ENCODE peak calls at places on chromosomes 4 and X, in five cellular contexts. C is AG09319, A is body of pancreas, Z is astrocyte, U is bronchial epithelial cell. H is an unnamed sample.

GRCh38 chr4:79763486-79764075 is 309.4 kb downstream of the ANTXR2 start:
- DNase-seq in A (no peak), Z (no peak), C (no peak), U (no peak), H (no peak)

GRCh38 chr4:104728380-104729122 is 233.9 kb upstream of the CXXC4 start:
- DNase-seq in U (peak), Z (peak), C (no peak), A (peak), H (peak)

GRCh38 chr4:187294861-187295260 is 571.2 kb upstream of the FAT1 start:
- DNase-seq in A (no peak), C (no peak), U (peak), Z (no peak), H (peak)

GRCh38 chr4:183129675-183130074 is 30.6 kb downstream of the WWC2 start:
- DNase-seq in A (no peak), C (no peak), U (no peak), Z (no peak), H (no peak)

GRCh38 chr4:169115897-169116254 is 105.8 kb upstream of the CBR4 start:
- DNase-seq in Z (peak), U (peak), A (peak), C (peak), H (no peak)

GRCh38 chr4:129111919-129112318 is 16.0 kb downstream of the C4orf33 start:
- DNase-seq in A (no peak), U (no peak), Z (no peak), C (no peak), H (no peak)

GRCh38 chr4:181701911-181702310 is 541.3 kb upstream of the TENM3 start:
- DNase-seq in A (no peak), Z (no peak), U (no peak), C (no peak), H (no peak)

GRCh38 chr4:179196511-179196910 is 1754.3 kb upstream of the AGA start:
- DNase-seq in C (no peak), A (no peak), Z (peak), U (no peak), H (no peak)

GRCh38 chr4:1792832-1793495 is at the start of gene FGFR3:
- DNase-seq in C (no peak), A (peak), U (no peak), Z (no peak), H (no peak)

GRCh38 chr4:79645942-79646341 is 237.9 kb upstream of the GK2 start:
- DNase-seq in C (no peak), U (no peak), A (no peak), Z (no peak), H (no peak)

GRCh38 chrX:9339603-9340569 is 125.0 kb upstream of the TBL1X start:
- DNase-seq in U (no peak), C (no peak), A (no peak), Z (no peak), H (no peak)

GRCh38 chr4:72997409-72997808 is 72.1 kb downstream of the COX18 start:
- DNase-seq in Z (peak), C (no peak), A (no peak), U (peak), H (no peak)

GRCh38 chr4:138898282-138898681 is 117.3 kb upstream of the NOCT start:
- DNase-seq in A (no peak), Z (peak), U (peak), C (no peak), H (no peak)

GRCh38 chrX:51395807-51396728 is 63.4 kb downstream of the NUDT10 start:
- DNase-seq in C (no peak), Z (no peak), U (no peak), A (peak), H (no peak)

GRCh38 chr4:71189471-71189870 is 149.3 kb upstream of the SLC4A4 start:
- DNase-seq in U (peak), A (no peak), Z (peak), C (no peak), H (peak)

GRCh38 chr4:182916483-182917181 is 554 bp downstream of the DCTD start:
- DNase-seq in A (peak), U (peak), Z (peak), C (no peak), H (no peak)

GRCh38 chrX:49155243-49155899 is 7.2 kb upstream of the MAGIX start:
- DNase-seq in U (peak), Z (peak), A (peak), C (no peak), H (peak)

GRCh38 chrX:139382529-139382928 is 148.0 kb upstream of the F9 start:
- DNase-seq in U (no peak), A (no peak), Z (no peak), C (no peak), H (no peak)

GRCh38 chr4:183596056-183596757 is 62.8 kb downstream of the RWDD4 start:
- DNase-seq in U (peak), A (no peak), C (no peak), Z (no peak), H (peak)

GRCh38 chr4:26238782-26239647 is 81.8 kb upstream of the RBPJ start:
- DNase-seq in U (no peak), Z (peak), C (peak), A (peak), H (peak)

GRCh38 chr4:124641715-124642380 is 70.7 kb downstream of the ANKRD50 start:
- DNase-seq in Z (peak), U (peak), A (peak), C (peak), H (no peak)

GRCh38 chrX:12702509-12703091 is 88.6 kb upstream of the PRPS2 start:
- DNase-seq in C (no peak), A (peak), U (peak), Z (no peak), H (no peak)
- TF ChIP-seq CTCF in C (peak), A (no peak), U (peak), Z (peak), H (peak)

DNA sequence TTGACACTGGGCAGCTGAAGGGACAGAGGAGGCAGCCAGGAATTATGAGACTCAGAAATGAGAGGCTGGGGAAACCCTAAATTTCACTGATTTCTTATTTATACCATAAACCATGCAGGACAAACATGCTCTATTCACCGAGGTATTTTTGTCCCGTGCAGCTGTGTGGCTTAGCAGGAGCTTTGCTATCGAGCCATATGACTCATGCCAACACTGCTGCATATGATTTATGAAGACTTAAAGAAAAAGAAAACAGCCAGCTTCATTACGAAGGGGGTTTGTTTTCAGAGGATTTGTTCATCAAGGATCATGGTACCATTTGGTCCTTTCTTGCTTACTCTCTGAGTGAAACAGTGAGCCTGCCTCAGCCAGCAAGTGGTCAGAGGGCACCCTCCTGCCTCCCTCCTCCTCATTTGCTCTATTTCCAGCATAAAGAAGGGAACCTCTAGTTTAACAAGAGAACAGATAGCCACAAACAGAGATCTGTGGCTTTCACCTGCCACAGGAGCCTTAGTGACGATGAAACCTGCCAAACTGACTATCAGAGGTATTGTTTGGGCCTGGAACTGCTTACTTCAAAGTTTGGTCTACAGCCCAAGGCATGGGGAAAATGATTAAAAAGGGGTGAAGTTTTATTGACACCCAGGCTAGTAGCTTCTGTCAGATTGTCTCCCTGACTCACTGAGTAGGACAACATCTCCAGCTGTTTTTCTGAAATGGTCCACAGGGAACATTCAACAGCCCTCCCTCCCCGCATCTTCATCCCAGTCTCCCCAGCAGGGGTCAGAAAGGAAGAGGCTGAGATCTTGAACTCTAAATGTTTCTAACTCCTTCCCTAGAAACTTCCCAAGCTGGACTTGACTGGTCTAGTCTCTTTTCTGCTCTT is 80.1 kb upstream of the MAML3 start:
- DNase-seq in C (no peak), A (no peak), U (no peak), Z (peak), H (no peak)
- TF ChIP-seq CTCF in C (no peak), A (no peak), U (no peak), Z (no peak), H (no peak)

DNA sequence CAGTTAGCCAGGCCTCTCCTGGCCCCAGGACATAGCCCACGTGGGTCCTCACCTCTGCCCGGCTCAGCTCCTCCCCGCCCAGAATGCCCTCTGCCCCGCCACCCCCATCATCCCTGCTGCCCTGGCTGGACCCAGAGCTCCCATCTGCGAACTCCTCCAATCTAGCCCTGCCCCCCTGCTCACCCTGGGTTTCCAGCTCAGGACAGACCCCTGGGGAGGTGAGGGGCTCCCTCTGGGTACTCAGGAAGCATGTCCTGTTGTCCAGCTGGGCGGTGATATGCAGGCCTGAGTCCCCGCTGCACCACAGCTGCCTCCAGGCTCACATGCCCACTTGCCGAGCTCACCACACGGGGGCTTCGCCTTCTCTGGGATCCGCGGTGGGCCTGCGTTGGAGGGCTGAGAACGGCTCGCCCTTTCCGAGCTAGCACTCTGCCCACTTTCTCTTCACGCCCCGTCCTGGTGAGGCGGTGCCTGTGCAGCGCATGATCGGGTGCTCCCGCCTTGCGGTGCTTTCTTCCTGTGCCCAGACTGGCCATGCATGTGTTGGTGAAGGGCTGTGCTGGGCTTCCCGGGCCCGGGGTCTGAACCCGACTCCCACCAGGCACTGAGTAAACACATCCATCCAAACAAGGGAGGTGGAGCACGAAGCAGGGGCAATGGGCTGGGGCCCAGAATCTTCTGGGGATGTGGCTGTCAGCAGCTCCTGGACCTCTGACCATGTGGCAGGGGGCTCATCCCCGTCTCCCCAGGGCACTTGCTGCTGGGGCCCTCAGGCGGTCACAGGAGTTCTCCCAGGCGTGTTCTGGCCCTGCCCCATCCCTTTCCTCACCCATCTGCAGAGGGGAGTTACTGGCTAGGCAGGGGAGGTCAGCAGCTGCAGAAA is 74.3 kb downstream of the RGS12 start:
- DNase-seq in C (no peak), U (no peak), Z (no peak), A (no peak), H (no peak)
- TF ChIP-seq CTCF in C (no peak), U (no peak), Z (no peak), A (no peak), H (no peak)

GRCh38 chrX:30620125-30620524 is 33.1 kb upstream of the GK start:
- DNase-seq in A (no peak), Z (peak), U (no peak), C (no peak), H (no peak)

GRCh38 chrX:30622361-30622760 is 30.9 kb upstream of the GK start:
- DNase-seq in A (no peak), C (no peak), Z (no peak), U (no peak), H (no peak)

GRCh38 chrX:30615229-30615628 is 37.7 kb upstream of the TASL start:
- DNase-seq in C (no peak), Z (peak), A (no peak), U (peak), H (no peak)

GRCh38 chrX:30620980-30621716 is 32.1 kb upstream of the GK start:
- DNase-seq in A (peak), U (peak), Z (peak), C (peak), H (no peak)

GRCh38 chrX:30618160-30618765 is 35.0 kb upstream of the GK start:
- DNase-seq in U (peak), A (no peak), C (no peak), Z (no peak), H (no peak)
- TF ChIP-seq CTCF in U (no peak), A (no peak), C (no peak), Z (no peak), H (peak)

GRCh38 chr4:89044147-89044900 is 12.7 kb downstream of the FAM13A start:
- DNase-seq in U (no peak), Z (no peak), C (no peak), A (no peak), H (no peak)

GRCh38 chr4:89036535-89036934 is 20.4 kb downstream of the FAM13A start:
- DNase-seq in A (no peak), C (no peak), U (no peak), Z (no peak), H (no peak)

GRCh38 chr4:89039735-89040338 is 17.1 kb downstream of the FAM13A start:
- DNase-seq in U (no peak), A (no peak), Z (no peak), C (no peak), H (no peak)
- TF ChIP-seq CTCF in U (no peak), A (no peak), Z (no peak), C (no peak), H (no peak)

DNA sequence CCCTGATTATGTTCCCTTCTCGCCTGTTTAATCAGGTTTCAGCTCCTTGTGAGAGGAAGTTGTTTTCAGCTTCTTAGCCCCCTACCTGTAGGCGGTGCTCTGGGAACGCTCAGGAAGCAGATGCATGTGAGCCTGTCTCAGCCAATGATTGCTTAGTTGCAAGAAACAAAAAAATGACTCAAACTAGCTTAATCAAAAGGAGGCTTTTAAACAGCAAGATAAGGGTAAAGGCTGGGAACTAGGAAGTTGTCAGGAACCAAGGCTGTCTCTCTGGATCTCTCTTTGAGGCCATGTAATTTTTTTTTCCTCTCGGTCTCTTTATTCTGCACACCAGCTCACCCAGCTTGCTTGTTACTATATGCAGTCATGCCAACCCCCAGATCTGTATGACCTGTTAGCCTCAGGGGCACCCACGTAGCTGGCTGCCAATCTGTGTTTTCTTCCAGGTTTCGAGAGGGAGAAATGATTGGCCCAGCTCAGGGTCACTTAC is 109.1 kb downstream of the PTTG2 start:
- DNase-seq in C (no peak), A (peak), Z (peak), U (peak), H (no peak)
- TF ChIP-seq CTCF in C (peak), A (peak), Z (peak), U (peak), H (peak)

DNA sequence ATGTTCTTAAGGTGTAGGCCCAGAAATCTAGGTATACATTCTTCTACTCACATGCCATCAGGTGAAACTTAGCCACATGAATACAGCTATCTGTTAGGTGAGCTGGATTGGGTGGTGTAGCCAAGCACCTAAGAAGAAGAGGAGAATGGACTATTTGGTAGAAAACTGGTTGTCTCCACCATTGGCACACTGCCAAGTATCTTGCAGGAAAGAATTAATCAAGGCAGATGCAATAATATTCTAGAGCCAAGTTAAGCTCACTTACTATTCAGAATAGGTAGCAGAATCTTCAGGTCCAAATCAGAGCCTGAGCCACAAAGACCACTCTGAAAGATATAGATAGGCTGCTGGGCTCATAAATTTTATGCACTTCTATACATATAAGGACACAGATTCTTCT is 45.7 kb downstream of the COQ2 start:
- DNase-seq in U (no peak), A (no peak), Z (no peak), C (no peak), H (no peak)
- TF ChIP-seq CTCF in U (no peak), A (no peak), Z (no peak), C (no peak), H (no peak)

DNA sequence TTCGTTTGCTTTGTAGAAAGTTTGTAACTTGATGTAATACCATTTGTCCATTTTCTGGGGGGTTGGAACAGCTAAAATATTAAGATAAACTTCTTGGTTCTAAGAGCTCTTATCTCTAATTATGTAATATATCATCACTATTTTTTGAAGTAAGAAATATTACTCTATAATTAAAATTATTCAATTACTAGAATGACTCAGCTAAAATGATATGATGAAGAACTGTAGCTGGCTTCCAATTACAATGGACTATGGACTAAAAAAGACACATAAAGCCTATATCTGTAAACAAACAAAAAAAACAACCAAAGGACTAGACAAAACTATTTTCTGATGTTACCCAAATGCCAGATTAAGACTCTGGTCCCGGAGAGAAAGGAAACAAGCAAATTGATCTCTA is 569.4 kb downstream of the PCDH18 start:
- DNase-seq in C (no peak), U (no peak), Z (no peak), A (no peak), H (no peak)
- TF ChIP-seq CTCF in C (no peak), U (no peak), Z (no peak), A (no peak), H (no peak)

GRCh38 chr4:112859456-112860184 is 189.8 kb upstream of the ANK2 start:
- DNase-seq in U (no peak), Z (no peak), A (no peak), C (no peak), H (no peak)

GRCh38 chr4:112862318-112862674 is 187.2 kb upstream of the ANK2 start:
- DNase-seq in Z (no peak), U (no peak), A (no peak), C (no peak), H (no peak)

GRCh38 chr4:112858751-112859150 is 190.7 kb upstream of the ANK2 start:
- DNase-seq in Z (no peak), U (no peak), C (no peak), A (no peak), H (no peak)

GRCh38 chr4:112861378-112862317 is 187.8 kb upstream of the ANK2 start:
- DNase-seq in C (no peak), U (no peak), Z (no peak), A (no peak), H (no peak)

GRCh38 chr4:112860731-112861377 is 188.6 kb upstream of the ANK2 start:
- DNase-seq in U (no peak), Z (no peak), A (no peak), C (no peak), H (no peak)
- TF ChIP-seq CTCF in U (no peak), Z (no peak), A (no peak), C (no peak), H (no peak)

DNA sequence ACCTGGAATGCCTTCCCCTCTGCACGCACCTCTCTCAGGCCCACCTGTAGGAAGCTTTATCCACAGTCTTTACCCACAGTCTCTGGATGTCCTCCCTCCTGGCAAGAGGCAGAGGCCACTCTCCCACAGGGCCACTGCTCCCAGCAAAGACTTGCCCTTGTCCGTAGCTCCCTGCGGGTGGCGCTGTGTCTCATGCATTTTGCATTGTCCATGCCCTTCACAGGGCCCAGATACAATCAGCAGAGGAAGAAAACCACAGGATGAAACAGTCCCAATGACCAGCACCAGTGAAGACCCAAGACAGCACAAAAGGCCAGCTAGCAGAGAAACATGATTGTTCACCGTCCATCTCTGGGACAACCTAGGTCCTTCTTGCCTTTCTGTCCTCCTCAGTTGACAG is 2.1 kb upstream of the NSG1 start:
- DNase-seq in A (no peak), Z (no peak), U (peak), C (no peak), H (no peak)
- TF ChIP-seq CTCF in A (no peak), Z (peak), U (peak), C (peak), H (no peak)